ENCODE peak calls at places on chromosomes 13 and 19, in four cellular contexts. V is aorta; U is activated naive CD4-positive, alpha-beta T cell treated with anti-CD3 and anti-CD28 coated beads, Interleukin-2, amount 50 U/mL, for 72 hours; H is HFFc6. X is an unnamed sample.
A peak's percentile ranks its signal among the peaks of the same experiment; 100 is the strongest.

GRCh38 chr13:108463365-108463764 is 166.0 kb upstream of the MYO16 start:
- DNase-seq in H (peak; percentile 68), V (no peak), U (no peak), X (peak; percentile 23)

GRCh38 chr19:32029235-32029634 is 316.2 kb upstream of the ZNF507 start:
- DNase-seq in V (no peak), U (no peak), H (no peak), X (no peak)

GRCh38 chr13:32415019-32415418 is 12.9 kb downstream of the N4BP2L1 start:
- DNase-seq in U (peak; percentile 9), V (no peak), H (no peak), X (no peak)

GRCh38 chr19:1901940-1902404 is 3.2 kb upstream of the ADAT3 start:
- DNase-seq in U (no peak), H (no peak), V (no peak), X (no peak)

GRCh38 chr13:74443623-74444022 is 309.4 kb upstream of the KLF12 start:
- DNase-seq in U (no peak), H (peak; percentile 75), V (no peak), X (peak; percentile 79)

GRCh38 chr13:34970961-34971360 is 28.9 kb downstream of the NBEA start:
- DNase-seq in H (no peak), U (no peak), V (no peak), X (no peak)

GRCh38 chr13:27619093-27619705 is 1.1 kb downstream of the LNX2 start:
- DNase-seq in V (no peak), U (no peak), H (no peak), X (peak; percentile 42)

GRCh38 chr13:101985321-101985720 is 416.5 kb downstream of the FGF14 start:
- DNase-seq in H (no peak), V (no peak), U (no peak), X (peak; percentile 6)

GRCh38 chr19:43779820-43780219 is 953 bp downstream of the KCNN4 start:
- DNase-seq in V (no peak), U (no peak), H (no peak), X (no peak)

GRCh38 chr13:20964904-20965303 is 62.4 kb upstream of the XPO4 start:
- DNase-seq in U (no peak), H (no peak), V (no peak), X (no peak)

GRCh38 chr19:18282021-18282787 is 782 bp upstream of the JUND start:
- DNase-seq in U (no peak), V (no peak), H (peak; percentile 57), X (peak; percentile 37)

GRCh38 chr19:35162471-35163326 is 8.2 kb downstream of the FXYD5 start:
- DNase-seq in H (peak; percentile 75), U (no peak), V (no peak), X (peak; percentile 89)

GRCh38 chr19:30096596-30097370 is 154.7 kb downstream of the URI1 start:
- DNase-seq in V (peak; percentile 62), U (no peak), H (no peak), X (no peak)

GRCh38 chr19:5539431-5539833 is 28.3 kb downstream of the TINCR start:
- DNase-seq in V (no peak), U (no peak), H (no peak), X (no peak)

GRCh38 chr13:77386880-77387606 is 60.1 kb upstream of the MYCBP2 start:
- DNase-seq in U (no peak), V (no peak), H (peak; percentile 69), X (no peak)

GRCh38 chr13:101115762-101116161 is 300.5 kb downstream of the NALCN start:
- DNase-seq in H (peak; percentile 6), U (no peak), V (no peak), X (peak; percentile 20)

GRCh38 chr13:85729296-85729695 is 69.9 kb downstream of the SLITRK6 start:
- DNase-seq in H (peak; percentile 21), U (no peak), V (no peak), X (peak; percentile 60)

GRCh38 chr19:49437231-49437630 is 4.1 kb downstream of the SLC17A7 start:
- DNase-seq in V (no peak), H (no peak), U (no peak), X (no peak)

GRCh38 chr13:21219044-21219381 is 42.6 kb downstream of the MRPL57 start:
- DNase-seq in U (no peak), V (no peak), H (no peak), X (no peak)

GRCh38 chr19:13100871-13101589 is 1.6 kb downstream of the LYL1 start:
- DNase-seq in H (no peak), V (no peak), U (no peak), X (no peak)

GRCh38 chr13:99316657-99317244 is 9.6 kb upstream of the GPR183 start:
- DNase-seq in U (no peak), H (no peak), V (no peak), X (no peak)

GRCh38 chr13:76730220-76730619 is 156.0 kb downstream of the KCTD12 start:
- DNase-seq in V (no peak), U (no peak), H (no peak), X (no peak)

GRCh38 chr19:39852882-39853281 is 6.7 kb upstream of the FBL start:
- DNase-seq in H (no peak), V (no peak), U (no peak), X (no peak)

GRCh38 chr19:5113101-5113557 is 144.2 kb downstream of the KDM4B start:
- DNase-seq in H (peak; percentile 24), V (no peak), U (no peak), X (no peak)

GRCh38 chr13:100890645-100891044 is 216.1 kb upstream of the TMTC4 start:
- DNase-seq in H (no peak), V (no peak), U (no peak), X (no peak)

X was measured in foreskin keratinocyte.